ENCODE peak calls at places on chromosomes 16 and 17, in four cellular contexts. One of them, this sample, is unnamed.

GRCh38 chr16:49652441-49653175 is 203.3 kb downstream of the ZNF423 start:
- DNase-seq in Panc1: no peak
- DNase-seq in SK-N-SH: no peak
- DNase-seq in breast epithelium: no peak
- DNase-seq in this sample: no peak

GRCh38 chr17:17766351-17767095 is 70.3 kb downstream of the SREBF1 start:
- DNase-seq in breast epithelium: no peak
- DNase-seq in Panc1: no peak
- DNase-seq in SK-N-SH: no peak
- DNase-seq in this sample: no peak

GRCh38 chr16:30874244-30874820 is 19.5 kb downstream of the BCL7C start:
- DNase-seq in Panc1: no peak
- DNase-seq in breast epithelium: no peak
- DNase-seq in SK-N-SH: no peak
- DNase-seq in this sample: no peak

GRCh38 chr16:48911700-48912099 is 301.7 kb upstream of the N4BP1 start:
- DNase-seq in breast epithelium: no peak
- DNase-seq in SK-N-SH: no peak
- DNase-seq in Panc1: no peak
- DNase-seq in this sample: no peak

GRCh38 chr17:78716814-78717393 is 65.2 kb downstream of the CYTH1 start:
- DNase-seq in breast epithelium: peak
- DNase-seq in Panc1: no peak
- DNase-seq in SK-N-SH: peak
- DNase-seq in this sample: no peak

GRCh38 chr17:36697907-36698526 is 96.6 kb downstream of the MRM1 start:
- DNase-seq in Panc1: no peak
- DNase-seq in SK-N-SH: no peak
- DNase-seq in breast epithelium: no peak
- DNase-seq in this sample: no peak

GRCh38 chr16:84482951-84483881 is 21.2 kb downstream of the MEAK7 start:
- DNase-seq in SK-N-SH: no peak
- DNase-seq in Panc1: no peak
- DNase-seq in breast epithelium: no peak
- DNase-seq in this sample: peak

GRCh38 chr17:36136031-36136430 is 32.4 kb downstream of the CCL4 start:
- DNase-seq in breast epithelium: no peak
- DNase-seq in SK-N-SH: no peak
- DNase-seq in Panc1: no peak
- DNase-seq in this sample: no peak

GRCh38 chr16:10093564-10093963 is 88.7 kb downstream of the GRIN2A start:
- DNase-seq in breast epithelium: no peak
- DNase-seq in SK-N-SH: no peak
- DNase-seq in Panc1: no peak
- DNase-seq in this sample: no peak

GRCh38 chr16:89343501-89344291 is 126.2 kb downstream of the ZNF778 start:
- DNase-seq in Panc1: no peak
- DNase-seq in SK-N-SH: no peak
- DNase-seq in breast epithelium: no peak
- DNase-seq in this sample: no peak

GRCh38 chr17:49753959-49754391 is 10.0 kb downstream of the FAM117A start:
- DNase-seq in SK-N-SH: peak
- DNase-seq in breast epithelium: no peak
- DNase-seq in Panc1: no peak
- DNase-seq in this sample: no peak

GRCh38 chr17:7042507-7043194 is 1.2 kb downstream of the SLC16A11 start:
- DNase-seq in breast epithelium: no peak
- DNase-seq in Panc1: no peak
- DNase-seq in SK-N-SH: peak
- DNase-seq in this sample: no peak

GRCh38 chr17:76880268-76880667 is 12.1 kb downstream of the MGAT5B start:
- DNase-seq in breast epithelium: no peak
- DNase-seq in Panc1: no peak
- DNase-seq in SK-N-SH: no peak
- DNase-seq in this sample: no peak

GRCh38 chr17:49676276-49676868 is 1.5 kb downstream of the SPOP start:
- DNase-seq in SK-N-SH: no peak
- DNase-seq in Panc1: no peak
- DNase-seq in breast epithelium: no peak
- DNase-seq in this sample: no peak

GRCh38 chr17:16442141-16442540 is 26.8 kb downstream of the TRPV2 start:
- DNase-seq in SK-N-SH: no peak
- DNase-seq in Panc1: no peak
- DNase-seq in breast epithelium: no peak
- DNase-seq in this sample: no peak

GRCh38 chr16:81522141-81522701 is 77.6 kb downstream of the CMIP start:
- DNase-seq in breast epithelium: no peak
- DNase-seq in Panc1: no peak
- DNase-seq in SK-N-SH: peak
- DNase-seq in this sample: no peak

GRCh38 chr16:49822649-49823370 is 33.1 kb downstream of the ZNF423 start:
- DNase-seq in Panc1: no peak
- DNase-seq in breast epithelium: no peak
- DNase-seq in SK-N-SH: no peak
- DNase-seq in this sample: no peak

GRCh38 chr17:30981531-30982519 is 11.0 kb downstream of the RNF135 start:
- DNase-seq in SK-N-SH: no peak
- DNase-seq in Panc1: no peak
- DNase-seq in breast epithelium: no peak
- DNase-seq in this sample: no peak

GRCh38 chr17:72099919-72100318 is 20.9 kb upstream of the SOX9 start:
- DNase-seq in Panc1: no peak
- DNase-seq in SK-N-SH: no peak
- DNase-seq in breast epithelium: no peak
- DNase-seq in this sample: no peak

GRCh38 chr17:37605081-37605480 is 4.1 kb downstream of the SYNRG start:
- DNase-seq in SK-N-SH: no peak
- DNase-seq in Panc1: no peak
- DNase-seq in breast epithelium: no peak
- DNase-seq in this sample: no peak

GRCh38 chr16:55480228-55480655 is 1.2 kb downstream of the MMP2 start:
- DNase-seq in breast epithelium: peak
- DNase-seq in SK-N-SH: peak
- DNase-seq in Panc1: no peak
- DNase-seq in this sample: peak

GRCh38 chr16:30121741-30122620 is 1.0 kb downstream of the MAPK3 start:
- DNase-seq in SK-N-SH: peak
- DNase-seq in Panc1: no peak
- DNase-seq in breast epithelium: no peak
- DNase-seq in this sample: no peak

GRCh38 chr16:11067266-11067665 is 122.9 kb downstream of the CLEC16A start:
- DNase-seq in Panc1: no peak
- DNase-seq in SK-N-SH: no peak
- DNase-seq in breast epithelium: no peak
- DNase-seq in this sample: no peak

GRCh38 chr17:44689492-44690217 is at the start of gene CCDC43:
- DNase-seq in breast epithelium: peak
- DNase-seq in Panc1: peak
- DNase-seq in SK-N-SH: peak
- DNase-seq in this sample: no peak

GRCh38 chr17:81285179-81285878 is 9.8 kb downstream of the SLC38A10 start:
- DNase-seq in breast epithelium: no peak
- DNase-seq in SK-N-SH: no peak
- DNase-seq in Panc1: no peak
- DNase-seq in this sample: no peak

GRCh38 chr17:2034806-2035548 is 5.0 kb downstream of the DPH1 start:
- DNase-seq in Panc1: no peak
- DNase-seq in SK-N-SH: no peak
- DNase-seq in breast epithelium: no peak
- DNase-seq in this sample: no peak

GRCh38 chr17:66580178-66580577 is 254.7 kb upstream of the CACNG5 start:
- DNase-seq in SK-N-SH: no peak
- DNase-seq in Panc1: no peak
- DNase-seq in breast epithelium: no peak
- DNase-seq in this sample: no peak

GRCh38 chr17:6755281-6755680 is 565 bp upstream of the XAF1 start:
- DNase-seq in breast epithelium: no peak
- DNase-seq in Panc1: no peak
- DNase-seq in SK-N-SH: peak
- DNase-seq in this sample: no peak

GRCh38 chr17:43449470-43450202 is 34.1 kb upstream of the DHX8 start:
- DNase-seq in SK-N-SH: no peak
- DNase-seq in breast epithelium: no peak
- DNase-seq in Panc1: no peak
- DNase-seq in this sample: no peak

GRCh38 chr17:44989552-44990138 is 21.5 kb upstream of the C1QL1 start:
- DNase-seq in Panc1: no peak
- DNase-seq in breast epithelium: no peak
- DNase-seq in SK-N-SH: no peak
- DNase-seq in this sample: no peak

GRCh38 chr16:27867122-27868110 is 196.1 kb downstream of the GSG1L start:
- DNase-seq in breast epithelium: no peak
- DNase-seq in SK-N-SH: peak
- DNase-seq in Panc1: no peak
- DNase-seq in this sample: no peak

GRCh38 chr16:75080205-75081029 is 36.2 kb downstream of the LDHD start:
- DNase-seq in SK-N-SH: no peak
- DNase-seq in Panc1: no peak
- DNase-seq in breast epithelium: no peak
- DNase-seq in this sample: no peak

GRCh38 chr17:42248351-42249179 is 27.6 kb downstream of the STAT5B start:
- DNase-seq in SK-N-SH: peak
- DNase-seq in Panc1: no peak
- DNase-seq in breast epithelium: peak
- DNase-seq in this sample: no peak
- TF ChIP-seq POLR2AphosphoS5 in SK-N-SH: peak
- TF ChIP-seq POLR2AphosphoS5 in Panc1: no peak
- TF ChIP-seq POLR2AphosphoS5 in breast epithelium: peak
- TF ChIP-seq POLR2AphosphoS5 in this sample: peak

GRCh38 chr17:29571883-29572681 is 3.6 kb downstream of the TP53I13 start:
- DNase-seq in SK-N-SH: peak
- DNase-seq in Panc1: no peak
- DNase-seq in breast epithelium: no peak
- DNase-seq in this sample: no peak

GRCh38 chr17:29571486-29571882 is 3.0 kb downstream of the TP53I13 start:
- DNase-seq in SK-N-SH: no peak
- DNase-seq in Panc1: no peak
- DNase-seq in breast epithelium: no peak
- DNase-seq in this sample: peak

GRCh38 chr17:29573871-29574731 is 5.6 kb downstream of the TP53I13 start:
- DNase-seq in SK-N-SH: no peak
- DNase-seq in Panc1: no peak
- DNase-seq in breast epithelium: no peak
- DNase-seq in this sample: no peak

GRCh38 chr17:29573558-29573870 is 5.0 kb downstream of the TP53I13 start:
- DNase-seq in Panc1: no peak
- DNase-seq in breast epithelium: no peak
- DNase-seq in SK-N-SH: no peak
- DNase-seq in this sample: no peak

GRCh38 chr17:29572691-29573557 is 4.4 kb downstream of the TP53I13 start:
- DNase-seq in Panc1: no peak
- DNase-seq in SK-N-SH: peak
- DNase-seq in breast epithelium: no peak
- DNase-seq in this sample: no peak
- TF ChIP-seq CTCF in Panc1: peak
- TF ChIP-seq CTCF in SK-N-SH: peak
- TF ChIP-seq CTCF in breast epithelium: peak
- TF ChIP-seq CTCF in this sample: peak

DNA sequence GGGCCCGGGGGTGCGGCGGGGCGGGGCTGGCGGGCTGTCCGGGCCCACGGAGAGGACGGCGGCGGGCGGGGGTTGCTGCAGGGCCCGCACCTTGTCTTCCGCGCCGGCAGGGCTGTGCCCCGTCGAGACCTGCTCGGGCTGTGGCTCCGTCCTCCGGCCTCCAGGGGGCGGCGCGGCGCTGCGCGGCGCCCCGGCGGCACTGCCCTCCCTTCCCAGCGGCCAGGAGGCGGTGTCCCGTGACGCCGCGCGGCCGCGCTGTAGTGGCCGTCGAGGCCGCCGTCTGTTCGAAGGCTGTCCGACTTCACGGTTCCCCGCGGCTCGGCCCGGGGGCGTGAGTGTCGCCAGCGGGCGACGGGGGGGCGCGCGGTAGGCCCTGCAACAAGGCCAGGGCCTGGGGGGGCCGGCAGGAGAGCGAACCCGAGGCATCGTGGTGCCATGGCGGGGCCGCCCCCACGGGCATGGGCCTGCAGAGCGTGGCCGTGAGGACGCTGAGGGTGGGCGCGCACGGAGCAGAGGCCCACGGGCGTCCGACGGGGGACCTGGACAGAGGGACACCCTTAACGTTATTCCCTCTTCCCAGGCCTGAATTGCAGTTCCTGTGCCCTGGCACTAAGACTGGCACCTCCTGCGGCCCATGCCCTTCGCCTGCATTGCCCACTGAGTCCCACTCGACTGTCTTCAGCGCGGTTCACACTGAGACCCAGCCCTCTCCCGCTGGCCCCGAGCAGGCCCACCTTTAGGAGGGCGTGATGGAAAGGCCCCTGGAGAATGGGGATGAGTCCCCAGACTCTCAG is at the start of gene PLEKHG4:
- DNase-seq in Panc1: no peak
- DNase-seq in SK-N-SH: peak
- DNase-seq in breast epithelium: peak
- DNase-seq in this sample: no peak
- TF ChIP-seq POLR2AphosphoS5 in Panc1: no peak
- TF ChIP-seq POLR2AphosphoS5 in SK-N-SH: peak
- TF ChIP-seq POLR2AphosphoS5 in breast epithelium: no peak
- TF ChIP-seq POLR2AphosphoS5 in this sample: no peak

DNA sequence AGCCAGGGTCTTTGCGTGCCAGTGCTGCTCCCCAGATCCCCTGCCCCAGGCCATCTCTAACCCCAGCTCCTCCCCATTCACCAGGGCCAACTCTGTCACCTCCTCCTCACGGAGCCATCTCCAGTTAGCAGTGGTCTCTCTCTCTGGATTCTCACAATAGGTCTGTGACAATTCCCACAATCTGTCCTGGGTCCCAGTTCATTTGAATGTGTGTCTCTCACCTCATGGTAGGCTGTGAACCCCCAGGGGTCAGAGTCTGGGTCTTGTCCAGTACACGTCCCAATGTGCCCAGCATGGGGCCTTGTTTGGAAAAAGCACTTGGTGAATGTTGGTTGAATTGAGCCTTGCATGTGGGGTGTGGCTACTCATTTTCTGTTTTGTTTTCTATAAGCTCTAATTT is 205.3 kb downstream of the PHKB start:
- DNase-seq in Panc1: no peak
- DNase-seq in breast epithelium: no peak
- DNase-seq in SK-N-SH: no peak
- DNase-seq in this sample: no peak
- TF ChIP-seq CTCF in Panc1: no peak
- TF ChIP-seq CTCF in breast epithelium: no peak
- TF ChIP-seq CTCF in SK-N-SH: no peak
- TF ChIP-seq CTCF in this sample: no peak

GRCh38 chr16:78133919-78134318 is 34.5 kb downstream of the WWOX start:
- DNase-seq in Panc1: no peak
- DNase-seq in breast epithelium: no peak
- DNase-seq in SK-N-SH: no peak
- DNase-seq in this sample: no peak
- TF ChIP-seq POLR2AphosphoS5 in Panc1: no peak
- TF ChIP-seq POLR2AphosphoS5 in breast epithelium: no peak
- TF ChIP-seq POLR2AphosphoS5 in SK-N-SH: no peak
- TF ChIP-seq POLR2AphosphoS5 in this sample: no peak

GRCh38 chr16:13039526-13039925 is 138.1 kb downstream of the SHISA9 start:
- DNase-seq in Panc1: no peak
- DNase-seq in SK-N-SH: no peak
- DNase-seq in breast epithelium: no peak
- DNase-seq in this sample: no peak
- TF ChIP-seq CTCF in Panc1: no peak
- TF ChIP-seq CTCF in SK-N-SH: no peak
- TF ChIP-seq CTCF in breast epithelium: no peak
- TF ChIP-seq CTCF in this sample: no peak